ENCODE peak calls at places on chromosome 9, in eight cellular contexts. D is DMS79; U is stimulated activated naive CD8-positive, alpha-beta T cell treated with anti-CD3 and anti-CD28 coated beads, Interleukin-15, Interleukin-2, amounts not matched to agents 100 U/mL and 50 U/mL, for 24 hours; G is BJ; C is pancreas; H is stimulated activated CD4-positive, alpha-beta T cell treated with anti-CD3 and anti-CD28 coated beads, Interleukin-4, amount 100 ng/mL, for 48 hours; F is Panc1; J is H7. R is an unnamed sample.

GRCh38 chr9:128635266-128636023 is 21.2 kb downstream of the DYNC2I2 start:
- DNase-seq in H (no peak), G (peak; percentile 77), F (peak; percentile 66), D (peak; percentile 75), U (no peak), J (peak; percentile 95), C (peak; percentile 89), R (peak; percentile 96)

GRCh38 chr9:131500939-131501541 is 1.7 kb upstream of the POMT1 start:
- DNase-seq in F (no peak), C (no peak), J (no peak), D (no peak), G (peak; percentile 26), U (peak; percentile 73), H (peak; percentile 50), R (no peak)

GRCh38 chr9:124124729-124125589 is 113.4 kb downstream of the LHX2 start:
- DNase-seq in J (peak; percentile 54), H (no peak), C (peak; percentile 44), U (no peak), D (peak; percentile 17), G (no peak), F (no peak), R (no peak)

GRCh38 chr9:124258765-124259272 is 1.1 kb downstream of the NEK6 start:
- DNase-seq in G (no peak), F (no peak), H (no peak), U (no peak), J (peak; percentile 85), C (peak; percentile 74), D (no peak), R (no peak)

GRCh38 chr9:120344230-120344629 is 235.7 kb downstream of the CDK5RAP2 start:
- DNase-seq in D (no peak), U (no peak), C (no peak), G (peak; percentile 25), J (no peak), F (no peak), H (no peak), R (no peak)

GRCh38 chr9:73135394-73135793 is 16.3 kb upstream of the ANXA1 start:
- DNase-seq in G (no peak), J (no peak), F (no peak), C (no peak), D (no peak), U (no peak), H (no peak), R (no peak)

GRCh38 chr9:227882-228281 is 13.2 kb downstream of the DOCK8 start:
- DNase-seq in G (no peak), H (no peak), C (no peak), D (no peak), F (no peak), U (no peak), J (no peak), R (no peak)

GRCh38 chr9:79115176-79115575 is 456.6 kb upstream of the TLE4 start:
- DNase-seq in G (no peak), F (no peak), D (no peak), C (no peak), J (no peak), H (no peak), U (no peak), R (no peak)

GRCh38 chr9:99030082-99030481 is 74.8 kb upstream of the TGFBR1 start:
- DNase-seq in G (peak; percentile 99), J (no peak), H (no peak), U (no peak), C (no peak), D (no peak), F (no peak), R (no peak)

GRCh38 chr9:16689352-16689938 is 181.0 kb downstream of the BNC2 start:
- DNase-seq in U (no peak), G (no peak), D (no peak), J (no peak), C (no peak), H (no peak), F (no peak), R (no peak)

R was measured in coronary artery.